ENCODE peak calls at places on chromosomes 1 and 21, in six cellular contexts. One of them, this sample, is unnamed.

GRCh38 chr21:29777155-29777554 is 162.6 kb downstream of the GRIK1 start:
- DNase-seq in heart left ventricle: no peak
- DNase-seq in heart right ventricle: no peak
- DNase-seq in H1: no peak
- DNase-seq in tibial artery: no peak
- DNase-seq in A549: no peak
- DNase-seq in this sample: no peak

GRCh38 chr21:25929859-25930520 is 195.2 kb downstream of the GABPA start:
- DNase-seq in heart left ventricle: no peak
- DNase-seq in heart right ventricle: no peak
- DNase-seq in H1: no peak
- DNase-seq in tibial artery: peak; percentile 35
- DNase-seq in A549: no peak
- DNase-seq in this sample: peak; percentile 75

GRCh38 chr1:4165901-4166300 is 265.8 kb upstream of the C1orf174 start:
- DNase-seq in heart left ventricle: no peak
- DNase-seq in heart right ventricle: no peak
- DNase-seq in H1: no peak
- DNase-seq in tibial artery: no peak
- DNase-seq in A549: no peak
- DNase-seq in this sample: no peak

GRCh38 chr1:93980320-93980744 is 71.1 kb upstream of the GCLM start:
- DNase-seq in heart left ventricle: no peak
- DNase-seq in heart right ventricle: no peak
- DNase-seq in H1: peak; percentile 58
- DNase-seq in tibial artery: no peak
- DNase-seq in A549: peak; percentile 18
- DNase-seq in this sample: peak; percentile 18

GRCh38 chr1:80221319-80221718 is 1214.8 kb upstream of the ADGRL4 start:
- DNase-seq in heart left ventricle: no peak
- DNase-seq in heart right ventricle: no peak
- DNase-seq in H1: no peak
- DNase-seq in tibial artery: no peak
- DNase-seq in A549: no peak
- DNase-seq in this sample: no peak

GRCh38 chr1:239909894-239910293 is 181.8 kb upstream of the FMN2 start:
- DNase-seq in heart left ventricle: no peak
- DNase-seq in heart right ventricle: no peak
- DNase-seq in H1: no peak
- DNase-seq in tibial artery: no peak
- DNase-seq in A549: no peak
- DNase-seq in this sample: peak; percentile 43

GRCh38 chr1:48917901-48918603 is 141.4 kb upstream of the BEND5 start:
- DNase-seq in heart left ventricle: no peak
- DNase-seq in heart right ventricle: no peak
- DNase-seq in H1: no peak
- DNase-seq in tibial artery: no peak
- DNase-seq in A549: no peak
- DNase-seq in this sample: no peak

GRCh38 chr1:20166047-20166446 is 19.8 kb upstream of the UBXN10 start:
- DNase-seq in heart left ventricle: peak; percentile 54
- DNase-seq in heart right ventricle: no peak
- DNase-seq in H1: no peak
- DNase-seq in tibial artery: no peak
- DNase-seq in A549: no peak
- DNase-seq in this sample: no peak

GRCh38 chr1:59214764-59215208 is 82.1 kb upstream of the FGGY start:
- DNase-seq in heart left ventricle: no peak
- DNase-seq in heart right ventricle: no peak
- DNase-seq in H1: no peak
- DNase-seq in tibial artery: peak; percentile 59
- DNase-seq in A549: no peak
- DNase-seq in this sample: peak; percentile 79

GRCh38 chr21:31186916-31187315 is 148.6 kb upstream of the KRTAP19-8 start:
- DNase-seq in heart left ventricle: no peak
- DNase-seq in heart right ventricle: no peak
- DNase-seq in H1: no peak
- DNase-seq in tibial artery: no peak
- DNase-seq in A549: no peak
- DNase-seq in this sample: no peak

GRCh38 chr1:45334308-45335245 is 5.4 kb upstream of the TOE1 start:
- DNase-seq in heart left ventricle: no peak
- DNase-seq in heart right ventricle: peak; percentile 45
- DNase-seq in H1: no peak
- DNase-seq in tibial artery: peak; percentile 52
- DNase-seq in A549: no peak
- DNase-seq in this sample: peak; percentile 37

GRCh38 chr1:108560430-108561144 is 687 bp downstream of the EEIG2 start:
- DNase-seq in heart left ventricle: peak; percentile 75
- DNase-seq in heart right ventricle: peak; percentile 45
- DNase-seq in H1: peak; percentile 74
- DNase-seq in tibial artery: peak; percentile 65
- DNase-seq in A549: no peak
- DNase-seq in this sample: peak; percentile 63

DNA sequence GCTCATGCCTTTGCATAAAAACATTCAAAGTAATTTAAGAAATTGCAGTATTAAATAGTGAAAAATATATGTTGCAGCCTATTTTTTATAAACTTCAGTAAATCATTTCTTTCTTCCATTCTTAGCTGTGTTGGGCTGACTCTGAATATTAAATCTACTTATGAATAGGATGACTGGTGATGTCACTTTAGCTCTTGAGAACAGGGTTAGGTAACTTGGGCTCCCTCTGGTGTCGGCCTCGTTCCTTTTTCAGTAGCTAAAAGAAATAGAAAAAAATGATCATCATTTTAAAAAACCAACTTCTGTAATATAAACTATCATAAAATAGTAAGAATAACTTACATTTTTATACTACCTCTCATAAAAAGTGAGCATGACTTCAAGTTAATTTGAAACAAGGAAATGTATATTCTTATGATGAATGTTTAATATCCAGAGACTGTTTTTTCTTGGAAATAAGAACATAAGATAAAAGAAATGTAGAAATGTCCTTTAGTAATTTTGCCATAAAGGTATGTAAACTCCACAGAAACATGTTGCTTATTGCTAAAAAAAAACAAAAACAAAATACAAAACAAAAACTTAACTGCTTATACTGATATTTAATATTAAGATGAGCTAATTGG is 26.8 kb upstream of the NCAM2 start:
- DNase-seq in heart left ventricle: no peak
- DNase-seq in heart right ventricle: peak; percentile 21
- DNase-seq in H1: no peak
- DNase-seq in tibial artery: no peak
- DNase-seq in A549: no peak
- DNase-seq in this sample: peak; percentile 88
- TF ChIP-seq CTCF in heart left ventricle: peak; percentile 26
- TF ChIP-seq CTCF in heart right ventricle: no peak
- TF ChIP-seq CTCF in H1: peak; percentile 43
- TF ChIP-seq CTCF in tibial artery: no peak
- TF ChIP-seq CTCF in A549: no peak
- TF ChIP-seq CTCF in this sample: peak; percentile 82

GRCh38 chr1:2193514-2194251 is 889 bp downstream of the FAAP20 start:
- DNase-seq in heart left ventricle: no peak
- DNase-seq in heart right ventricle: no peak
- DNase-seq in H1: peak; percentile 67
- DNase-seq in tibial artery: no peak
- DNase-seq in A549: no peak
- DNase-seq in this sample: no peak

GRCh38 chr1:2194319-2194897 is at the start of gene FAAP20:
- DNase-seq in heart left ventricle: no peak
- DNase-seq in heart right ventricle: peak; percentile 76
- DNase-seq in H1: no peak
- DNase-seq in tibial artery: no peak
- DNase-seq in A549: peak; percentile 32
- DNase-seq in this sample: peak; percentile 66

GRCh38 chr1:2190491-2190976 is 4.0 kb downstream of the FAAP20 start:
- DNase-seq in heart left ventricle: no peak
- DNase-seq in heart right ventricle: no peak
- DNase-seq in H1: no peak
- DNase-seq in tibial artery: no peak
- DNase-seq in A549: no peak
- DNase-seq in this sample: no peak

GRCh38 chr1:2189459-2190425 is 4.8 kb downstream of the FAAP20 start:
- DNase-seq in heart left ventricle: peak; percentile 97
- DNase-seq in heart right ventricle: peak; percentile 97
- DNase-seq in H1: peak; percentile 93
- DNase-seq in tibial artery: peak; percentile 94
- DNase-seq in A549: peak; percentile 71
- DNase-seq in this sample: peak; percentile 98

GRCh38 chr1:2192031-2192995 is 2.3 kb downstream of the FAAP20 start:
- DNase-seq in heart left ventricle: no peak
- DNase-seq in heart right ventricle: no peak
- DNase-seq in H1: no peak
- DNase-seq in tibial artery: no peak
- DNase-seq in A549: no peak
- DNase-seq in this sample: peak; percentile 81
- H3K4me3 ChIP-seq in heart left ventricle: no peak overlapping the region
- H3K4me3 ChIP-seq in heart right ventricle: no peak overlapping the region
- H3K4me3 ChIP-seq in H1: no peak overlapping the region
- H3K4me3 ChIP-seq in tibial artery: no peak overlapping the region
- H3K4me3 ChIP-seq in A549: no peak overlapping the region
- H3K4me3 ChIP-seq in this sample: no peak overlapping the region

GRCh38 chr1:86541859-86542258 is 5.0 kb upstream of the CLCA4 start:
- DNase-seq in heart left ventricle: no peak
- DNase-seq in heart right ventricle: no peak
- DNase-seq in H1: no peak
- DNase-seq in tibial artery: no peak
- DNase-seq in A549: no peak
- DNase-seq in this sample: no peak

GRCh38 chr1:86538775-86539174 is 8.1 kb upstream of the CLCA4 start:
- DNase-seq in heart left ventricle: no peak
- DNase-seq in heart right ventricle: no peak
- DNase-seq in H1: no peak
- DNase-seq in tibial artery: no peak
- DNase-seq in A549: no peak
- DNase-seq in this sample: no peak

GRCh38 chr1:86542626-86543025 is 4.3 kb upstream of the CLCA4 start:
- DNase-seq in heart left ventricle: no peak
- DNase-seq in heart right ventricle: no peak
- DNase-seq in H1: no peak
- DNase-seq in tibial artery: no peak
- DNase-seq in A549: no peak
- DNase-seq in this sample: no peak

DNA sequence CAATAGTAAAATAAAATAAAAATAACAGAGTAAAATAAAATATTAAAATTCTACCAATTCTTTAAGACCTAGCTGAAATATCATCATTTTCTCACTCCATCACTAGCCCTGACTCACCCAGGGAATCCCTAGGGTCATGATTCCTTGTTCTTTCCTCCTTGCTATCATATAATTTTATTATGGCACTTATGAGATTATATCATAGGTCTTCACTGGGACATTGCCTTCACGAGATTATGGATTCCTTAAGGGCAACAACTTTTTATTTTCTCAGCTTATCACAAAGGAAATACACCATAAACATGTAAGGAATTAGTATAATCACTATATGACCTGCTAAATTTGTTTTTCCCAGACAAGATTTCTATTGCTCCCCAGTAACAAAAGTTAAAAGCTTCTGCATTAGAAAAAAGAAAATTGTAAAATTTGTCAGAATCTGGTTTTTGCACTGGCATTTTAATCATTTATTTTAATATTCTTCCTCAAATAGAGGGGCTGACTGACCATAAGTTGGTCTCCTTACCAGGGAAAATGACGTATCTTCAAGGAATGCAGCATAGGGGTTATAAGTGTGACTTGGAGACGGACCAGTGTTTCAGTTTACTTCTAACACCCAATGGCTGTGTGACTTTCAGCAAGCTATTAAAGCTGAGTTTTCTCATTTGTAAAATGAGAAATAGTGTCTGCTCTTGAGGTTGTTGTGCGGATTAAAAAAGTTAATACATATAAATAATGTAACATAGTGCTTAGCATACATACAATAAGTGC is 8.8 kb upstream of the CLCA4 start:
- DNase-seq in heart left ventricle: no peak
- DNase-seq in heart right ventricle: no peak
- DNase-seq in H1: no peak
- DNase-seq in tibial artery: no peak
- DNase-seq in A549: no peak
- DNase-seq in this sample: peak; percentile 41
- TF ChIP-seq CTCF in heart left ventricle: no peak
- TF ChIP-seq CTCF in heart right ventricle: no peak
- TF ChIP-seq CTCF in H1: no peak
- TF ChIP-seq CTCF in tibial artery: no peak
- TF ChIP-seq CTCF in A549: no peak
- TF ChIP-seq CTCF in this sample: no peak

DNA sequence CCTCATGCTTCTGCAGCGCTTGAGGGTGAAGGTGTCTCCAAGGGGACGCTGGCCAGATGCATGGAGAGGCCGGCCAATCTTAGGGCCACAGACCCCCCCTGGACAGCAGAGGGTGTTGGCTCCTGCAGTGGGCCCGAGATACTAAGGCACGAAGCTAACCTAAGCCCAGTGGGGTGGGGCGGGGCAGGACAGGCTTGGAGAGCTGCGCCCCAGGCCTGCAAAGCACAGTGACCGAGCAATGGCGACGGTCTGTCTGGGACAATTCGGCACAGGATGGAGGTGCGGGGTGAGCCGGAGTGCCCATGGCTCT is 1.3 kb downstream of the FNDC10 start:
- DNase-seq in heart left ventricle: no peak
- DNase-seq in heart right ventricle: no peak
- DNase-seq in H1: no peak
- DNase-seq in tibial artery: no peak
- DNase-seq in A549: no peak
- DNase-seq in this sample: no peak
- H3K4me3 ChIP-seq in heart left ventricle: no peak overlapping the region
- H3K4me3 ChIP-seq in heart right ventricle: no peak overlapping the region
- H3K4me3 ChIP-seq in H1: no peak overlapping the region
- H3K4me3 ChIP-seq in tibial artery: no peak overlapping the region
- H3K4me3 ChIP-seq in A549: no peak overlapping the region
- H3K4me3 ChIP-seq in this sample: no peak overlapping the region

DNA sequence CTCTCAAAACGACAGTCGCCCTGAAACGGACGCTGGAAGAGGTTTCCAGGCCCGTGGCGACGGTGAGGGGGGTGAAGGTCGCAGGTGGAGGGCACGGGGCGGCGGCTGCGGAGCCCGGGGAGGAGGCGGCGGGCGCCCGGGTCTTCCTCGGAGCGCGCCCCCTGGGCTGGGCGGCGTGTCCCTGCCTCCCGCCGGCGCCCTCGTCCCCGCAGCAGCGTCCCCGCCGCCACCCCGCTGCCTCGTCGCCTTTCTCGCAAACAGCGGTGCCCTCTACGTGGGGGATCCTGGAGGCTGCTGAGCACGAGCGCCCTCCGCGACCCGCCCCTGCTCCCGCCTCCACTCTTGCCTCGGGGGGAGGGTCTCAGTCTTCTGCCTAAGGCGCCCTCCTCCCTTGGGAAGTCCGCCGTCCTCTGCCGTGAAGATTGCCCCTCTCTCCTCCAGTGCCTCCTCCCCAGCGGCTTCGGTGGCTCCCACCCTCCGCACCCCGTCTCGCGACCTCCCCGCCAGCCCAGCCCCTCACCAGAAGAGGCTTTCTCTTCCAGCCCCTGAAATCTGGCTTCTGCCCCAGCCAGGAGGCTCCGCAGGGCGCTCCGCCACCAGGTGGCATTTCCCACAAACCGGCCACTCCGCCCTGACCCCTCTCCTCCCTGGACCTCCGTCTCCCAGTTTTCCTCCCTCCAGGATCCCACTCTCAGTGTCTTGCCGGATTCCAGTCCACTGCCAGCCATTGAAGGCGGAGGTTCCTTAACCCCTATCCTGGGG is 227.4 kb downstream of the SDCCAG8 start:
- DNase-seq in heart left ventricle: no peak
- DNase-seq in heart right ventricle: no peak
- DNase-seq in H1: peak; percentile 69
- DNase-seq in tibial artery: no peak
- DNase-seq in A549: no peak
- DNase-seq in this sample: no peak
- TF ChIP-seq CTCF in heart left ventricle: peak; percentile 25
- TF ChIP-seq CTCF in heart right ventricle: no peak
- TF ChIP-seq CTCF in H1: peak; percentile 26
- TF ChIP-seq CTCF in tibial artery: no peak
- TF ChIP-seq CTCF in A549: peak; percentile 6
- TF ChIP-seq CTCF in this sample: peak; percentile 44

GRCh38 chr1:156572663-156573018 is 276 bp upstream of the IQGAP3 start:
- DNase-seq in heart left ventricle: no peak
- DNase-seq in heart right ventricle: no peak
- DNase-seq in H1: no peak
- DNase-seq in tibial artery: no peak
- DNase-seq in A549: no peak
- DNase-seq in this sample: no peak
- H3K4me3 ChIP-seq in heart left ventricle: peak overlapping the region; percentile 46
- H3K4me3 ChIP-seq in heart right ventricle: peak overlapping the region; percentile 31
- H3K4me3 ChIP-seq in H1: peak overlapping the region; percentile 86
- H3K4me3 ChIP-seq in tibial artery: peak overlapping the region; percentile 43
- H3K4me3 ChIP-seq in A549: peak overlapping the region; percentile 65
- H3K4me3 ChIP-seq in this sample: peak overlapping the region; percentile 68

This sample was measured in choroid plexus epithelial cell.